ENCODE peak calls at places on chromosome 12, in seven cellular contexts. X is CD8-positive, alpha-beta T cell; U is transverse colon; M is uterus; N is IMR-90; R is OCI-LY7; A is esophagus squamous epithelium. B is an unnamed sample.

GRCh38 chr12:26723379-26724308 is 109.3 kb downstream of the ITPR2 start:
- DNase-seq in R (no peak), N (peak), M (peak), A (no peak), X (no peak), U (no peak), B (no peak)

GRCh38 chr12:54495327-54495726 is 2.2 kb upstream of the NCKAP1L start:
- DNase-seq in U (no peak), X (no peak), R (no peak), N (no peak), A (no peak), M (no peak), B (no peak)

GRCh38 chr12:105222726-105223357 is 13.1 kb downstream of the APPL2 start:
- DNase-seq in N (no peak), M (no peak), X (no peak), A (no peak), R (no peak), U (no peak), B (no peak)

GRCh38 chr12:105053116-105053572 is 31.1 kb downstream of the ALDH1L2 start:
- DNase-seq in A (no peak), N (peak), X (peak), R (peak), U (peak), M (peak), B (peak)

GRCh38 chr12:51320695-51321320 is 3.2 kb downstream of the BIN2 start:
- DNase-seq in M (no peak), A (no peak), U (peak), X (no peak), R (peak), N (peak), B (no peak)

GRCh38 chr12:69662764-69663163 is 36.3 kb downstream of the BEST3 start:
- DNase-seq in R (no peak), A (no peak), U (no peak), X (no peak), N (no peak), M (no peak), B (no peak)

GRCh38 chr12:76449572-76449971 is 101.4 kb upstream of the BBS10 start:
- DNase-seq in X (no peak), U (no peak), A (no peak), N (peak), M (no peak), R (no peak), B (no peak)

GRCh38 chr12:69988601-69989194 is 163.7 kb downstream of the MYRFL start:
- DNase-seq in U (no peak), R (no peak), N (peak), A (no peak), X (no peak), M (no peak), B (no peak)

GRCh38 chr12:31928246-31929139 is 30.7 kb upstream of the RESF1 start:
- DNase-seq in M (no peak), X (no peak), A (no peak), N (no peak), U (peak), R (peak), B (no peak)

GRCh38 chr12:93918262-93918661 is 230.1 kb upstream of the PLXNC1 start:
- DNase-seq in M (peak), R (no peak), A (no peak), N (peak), U (no peak), X (no peak), B (no peak)

GRCh38 chr12:50188280-50188781 is 21.2 kb upstream of the CERS5 start:
- DNase-seq in X (no peak), M (peak), A (no peak), N (peak), R (no peak), U (no peak), B (no peak)

GRCh38 chr12:68804654-68805591 is 3.1 kb upstream of the MDM2 start:
- DNase-seq in A (no peak), R (no peak), U (no peak), N (no peak), M (peak), X (no peak), B (no peak)

GRCh38 chr12:55737581-55738112 is 5.3 kb upstream of the GDF11 start:
- DNase-seq in R (peak), N (no peak), A (no peak), M (no peak), X (no peak), U (no peak), B (no peak)

GRCh38 chr12:38124247-38125012 is 192.1 kb upstream of the ALG10B start:
- DNase-seq in A (no peak), M (no peak), X (no peak), N (no peak), R (no peak), U (peak), B (no peak)

GRCh38 chr12:104538056-104538455 is 81.3 kb downstream of the CHST11 start:
- DNase-seq in X (no peak), A (no peak), M (no peak), N (no peak), U (no peak), R (no peak), B (no peak)

GRCh38 chr12:45583011-45583657 is 146.4 kb upstream of the ARID2 start:
- DNase-seq in U (peak), M (no peak), X (no peak), A (no peak), N (peak), R (no peak), B (no peak)

GRCh38 chr12:118544569-118544968 is 168.2 kb downstream of the SUDS3 start:
- DNase-seq in A (no peak), U (no peak), M (no peak), X (no peak), R (no peak), N (peak), B (no peak)

GRCh38 chr12:105013892-105014291 is 27.8 kb downstream of the NOPCHAP1 start:
- DNase-seq in X (no peak), M (no peak), A (no peak), R (no peak), N (peak), U (no peak), B (no peak)

GRCh38 chr12:131098178-131098981 is 144.7 kb downstream of the ADGRD1 start:
- DNase-seq in A (no peak), U (no peak), R (no peak), M (peak), N (no peak), X (no peak), B (peak)

GRCh38 chr12:98698603-98699463 is 53.7 kb downstream of the APAF1 start:
- DNase-seq in X (no peak), A (no peak), M (peak), N (peak), R (peak), U (peak), B (peak)

GRCh38 chr12:111677186-111677585 is 8.6 kb downstream of the BRAP start:
- DNase-seq in U (no peak), A (no peak), X (no peak), M (no peak), N (no peak), R (no peak), B (no peak)

GRCh38 chr12:13099066-13099909 is 4.2 kb downstream of the GSG1 start:
- DNase-seq in M (peak), R (peak), X (no peak), N (no peak), A (no peak), U (no peak), B (no peak)

GRCh38 chr12:64747681-64748080 is 11.5 kb downstream of the GNS start:
- DNase-seq in N (no peak), X (no peak), A (no peak), M (no peak), U (no peak), R (no peak), B (no peak)

GRCh38 chr12:96140110-96140509 is 54.1 kb upstream of the ELK3 start:
- DNase-seq in A (no peak), X (no peak), M (no peak), R (no peak), N (peak), U (no peak), B (no peak)

GRCh38 chr12:132610051-132610759 is at the start of gene LRCOL1:
- DNase-seq in X (no peak), R (no peak), U (no peak), N (peak), M (no peak), A (no peak), B (peak)
- H3K27ac ChIP-seq in X (no peak), R (no peak), U (no peak), N (no peak), M (no peak), A (no peak), B (no peak)

DNA sequence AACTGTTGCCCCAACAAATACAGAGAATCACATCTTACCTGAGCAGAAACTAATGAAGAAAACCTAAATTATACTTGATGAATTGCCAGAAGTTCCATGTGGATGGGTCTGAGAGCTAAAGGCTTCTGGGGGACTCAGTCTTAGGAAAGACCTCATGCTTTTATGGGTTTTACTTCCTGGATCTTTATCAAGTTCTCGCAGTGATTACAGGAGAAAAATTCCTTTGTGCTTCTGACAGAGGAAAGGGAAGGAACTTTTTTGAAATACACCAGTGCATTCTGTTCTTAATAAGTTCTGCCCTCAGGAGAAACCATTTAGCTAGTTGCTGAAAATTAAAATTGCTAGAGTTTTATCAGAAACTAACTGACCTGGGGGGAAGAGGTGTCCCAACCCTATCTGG is 203.9 kb upstream of the KITLG start:
- DNase-seq in N (no peak), U (no peak), A (no peak), M (no peak), R (no peak), X (no peak), B (no peak)
- H3K27ac ChIP-seq in N (no peak), U (no peak), A (no peak), M (no peak), R (no peak), X (no peak), B (no peak)

GRCh38 chr12:113064395-113065125 is 8.0 kb downstream of the DTX1 start:
- DNase-seq in N (no peak), M (no peak), U (no peak), R (peak), X (no peak), A (no peak), B (no peak)
- H3K27ac ChIP-seq in N (no peak), M (no peak), U (no peak), R (peak), X (no peak), A (no peak), B (no peak)

DNA sequence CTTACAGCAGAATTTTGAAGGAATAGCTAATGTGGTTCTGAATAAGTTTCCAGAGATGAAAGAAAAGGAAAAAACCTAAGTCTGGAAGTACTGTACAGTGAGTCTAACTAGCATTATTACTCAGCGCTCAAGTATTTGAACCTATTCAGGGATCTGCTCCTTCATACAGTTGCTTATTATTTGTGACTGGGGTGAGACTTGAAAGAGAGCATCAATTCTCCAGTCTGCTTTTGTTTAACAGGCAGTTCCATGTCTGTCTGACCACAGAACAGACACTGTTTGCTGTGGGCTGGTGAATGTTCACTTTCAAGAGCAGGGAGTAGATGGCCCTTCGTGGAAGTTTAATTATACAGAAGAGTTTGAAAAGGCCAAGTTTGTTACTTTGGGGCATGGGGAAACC is 9.3 kb downstream of the ETV6 start:
- DNase-seq in R (no peak), X (no peak), N (peak), U (no peak), A (no peak), M (no peak), B (no peak)
- H3K27ac ChIP-seq in R (no peak), X (no peak), N (no peak), U (peak), A (peak), M (no peak), B (no peak)